ENCODE peak calls at places on chromosomes 12 and 14, in ten cellular contexts. One of them, this sample, is unnamed. For H3K4me1, the result is how much of the 10 kb centered on the place peaks cover.

GRCh38 chr12:121239335-121239678 is 29.4 kb downstream of the P2RX4 start:
- DNase-seq in heart left ventricle: no peak
- DNase-seq in tibial nerve: no peak
- DNase-seq in A673: no peak
- DNase-seq in body of pancreas: no peak
- DNase-seq in testis: no peak
- DNase-seq in PC-3: no peak
- DNase-seq in left lung: no peak
- DNase-seq in PC-9: no peak
- DNase-seq in breast epithelium: no peak
- DNase-seq in this sample: no peak

GRCh38 chr12:128783129-128783574 is 40.6 kb downstream of the SLC15A4 start:
- DNase-seq in breast epithelium: no peak
- DNase-seq in tibial nerve: no peak
- DNase-seq in testis: peak
- DNase-seq in PC-3: no peak
- DNase-seq in left lung: no peak
- DNase-seq in A673: no peak
- DNase-seq in PC-9: no peak
- DNase-seq in body of pancreas: no peak
- DNase-seq in heart left ventricle: no peak
- DNase-seq in this sample: no peak

GRCh38 chr12:107925125-107925524 is 150.6 kb downstream of the ASCL4 start:
- DNase-seq in heart left ventricle: no peak
- DNase-seq in body of pancreas: no peak
- DNase-seq in breast epithelium: no peak
- DNase-seq in A673: no peak
- DNase-seq in PC-3: no peak
- DNase-seq in tibial nerve: no peak
- DNase-seq in PC-9: no peak
- DNase-seq in testis: no peak
- DNase-seq in left lung: no peak
- DNase-seq in this sample: no peak

GRCh38 chr14:80607430-80608200 is 333.9 kb downstream of the CEP128 start:
- DNase-seq in PC-3: no peak
- DNase-seq in testis: no peak
- DNase-seq in heart left ventricle: no peak
- DNase-seq in left lung: no peak
- DNase-seq in A673: peak
- DNase-seq in tibial nerve: no peak
- DNase-seq in breast epithelium: no peak
- DNase-seq in body of pancreas: no peak
- DNase-seq in PC-9: no peak
- DNase-seq in this sample: no peak

GRCh38 chr14:21069388-21070082 is 569 bp upstream of the ARHGEF40 start:
- DNase-seq in PC-3: no peak
- DNase-seq in left lung: no peak
- DNase-seq in heart left ventricle: peak
- DNase-seq in A673: peak
- DNase-seq in tibial nerve: no peak
- DNase-seq in testis: peak
- DNase-seq in PC-9: no peak
- DNase-seq in breast epithelium: no peak
- DNase-seq in body of pancreas: peak
- DNase-seq in this sample: no peak

GRCh38 chr12:128971802-128972201 is 118.5 kb downstream of the GLT1D1 start:
- DNase-seq in breast epithelium: no peak
- DNase-seq in heart left ventricle: no peak
- DNase-seq in left lung: no peak
- DNase-seq in body of pancreas: no peak
- DNase-seq in A673: peak
- DNase-seq in PC-9: no peak
- DNase-seq in testis: no peak
- DNase-seq in tibial nerve: no peak
- DNase-seq in PC-3: no peak
- DNase-seq in this sample: no peak

GRCh38 chr12:99810718-99811593 is 163.4 kb downstream of the GARIN6 start:
- DNase-seq in body of pancreas: peak
- DNase-seq in left lung: no peak
- DNase-seq in breast epithelium: no peak
- DNase-seq in tibial nerve: no peak
- DNase-seq in PC-9: no peak
- DNase-seq in testis: peak
- DNase-seq in PC-3: peak
- DNase-seq in A673: peak
- DNase-seq in heart left ventricle: no peak
- DNase-seq in this sample: no peak

GRCh38 chr12:82124711-82125110 is 233.5 kb downstream of the CCDC59 start:
- DNase-seq in A673: no peak
- DNase-seq in PC-9: no peak
- DNase-seq in heart left ventricle: no peak
- DNase-seq in left lung: no peak
- DNase-seq in testis: no peak
- DNase-seq in tibial nerve: no peak
- DNase-seq in body of pancreas: no peak
- DNase-seq in breast epithelium: no peak
- DNase-seq in PC-3: peak
- DNase-seq in this sample: peak

GRCh38 chr12:26621932-26622331 is 211.1 kb downstream of the ITPR2 start:
- DNase-seq in testis: no peak
- DNase-seq in heart left ventricle: no peak
- DNase-seq in body of pancreas: no peak
- DNase-seq in breast epithelium: no peak
- DNase-seq in tibial nerve: no peak
- DNase-seq in PC-9: no peak
- DNase-seq in PC-3: no peak
- DNase-seq in A673: no peak
- DNase-seq in left lung: no peak
- DNase-seq in this sample: no peak

GRCh38 chr14:90796319-90796718 is 19.9 kb downstream of the TTC7B start:
- DNase-seq in heart left ventricle: no peak
- DNase-seq in tibial nerve: no peak
- DNase-seq in body of pancreas: no peak
- DNase-seq in PC-3: no peak
- DNase-seq in A673: no peak
- DNase-seq in testis: no peak
- DNase-seq in PC-9: no peak
- DNase-seq in breast epithelium: no peak
- DNase-seq in left lung: peak
- DNase-seq in this sample: no peak

GRCh38 chr14:92501891-92502351 is 11.7 kb upstream of the RIN3 start:
- DNase-seq in left lung: no peak
- DNase-seq in PC-3: peak
- DNase-seq in body of pancreas: no peak
- DNase-seq in A673: no peak
- DNase-seq in tibial nerve: no peak
- DNase-seq in heart left ventricle: no peak
- DNase-seq in testis: no peak
- DNase-seq in PC-9: no peak
- DNase-seq in breast epithelium: no peak
- DNase-seq in this sample: no peak

GRCh38 chr12:2169489-2169888 is 116.7 kb downstream of the CACNA1C start:
- DNase-seq in PC-3: no peak
- DNase-seq in left lung: no peak
- DNase-seq in heart left ventricle: no peak
- DNase-seq in testis: no peak
- DNase-seq in A673: no peak
- DNase-seq in breast epithelium: no peak
- DNase-seq in body of pancreas: no peak
- DNase-seq in tibial nerve: no peak
- DNase-seq in PC-9: no peak
- DNase-seq in this sample: no peak

GRCh38 chr12:118103601-118104382 is at the start of gene VSIG10:
- DNase-seq in testis: peak
- DNase-seq in body of pancreas: peak
- DNase-seq in A673: peak
- DNase-seq in PC-3: peak
- DNase-seq in breast epithelium: peak
- DNase-seq in left lung: peak
- DNase-seq in tibial nerve: peak
- DNase-seq in PC-9: peak
- DNase-seq in heart left ventricle: peak
- DNase-seq in this sample: no peak

GRCh38 chr12:57147641-57147944 is 174 bp upstream of the LRP1-AS start:
- DNase-seq in heart left ventricle: no peak
- DNase-seq in PC-3: no peak
- DNase-seq in breast epithelium: no peak
- DNase-seq in tibial nerve: no peak
- DNase-seq in body of pancreas: no peak
- DNase-seq in PC-9: no peak
- DNase-seq in A673: no peak
- DNase-seq in testis: no peak
- DNase-seq in left lung: no peak
- DNase-seq in this sample: no peak

GRCh38 chr12:113236539-113237354 is 15.5 kb downstream of the TPCN1 start:
- DNase-seq in PC-9: no peak
- DNase-seq in heart left ventricle: peak
- DNase-seq in A673: no peak
- DNase-seq in breast epithelium: no peak
- DNase-seq in tibial nerve: no peak
- DNase-seq in body of pancreas: no peak
- DNase-seq in testis: no peak
- DNase-seq in PC-3: no peak
- DNase-seq in left lung: peak
- DNase-seq in this sample: no peak

GRCh38 chr12:113237748-113238147 is 16.5 kb downstream of the TPCN1 start:
- DNase-seq in testis: no peak
- DNase-seq in PC-3: no peak
- DNase-seq in heart left ventricle: no peak
- DNase-seq in tibial nerve: no peak
- DNase-seq in breast epithelium: no peak
- DNase-seq in body of pancreas: no peak
- DNase-seq in left lung: peak
- DNase-seq in PC-9: no peak
- DNase-seq in A673: no peak
- DNase-seq in this sample: no peak

GRCh38 chr12:113234483-113234882 is 13.2 kb downstream of the TPCN1 start:
- DNase-seq in A673: no peak
- DNase-seq in left lung: peak
- DNase-seq in PC-9: no peak
- DNase-seq in breast epithelium: no peak
- DNase-seq in PC-3: no peak
- DNase-seq in testis: no peak
- DNase-seq in tibial nerve: no peak
- DNase-seq in body of pancreas: no peak
- DNase-seq in heart left ventricle: no peak
- DNase-seq in this sample: no peak

GRCh38 chr12:113233967-113234366 is 12.7 kb downstream of the TPCN1 start:
- DNase-seq in heart left ventricle: no peak
- DNase-seq in A673: no peak
- DNase-seq in testis: no peak
- DNase-seq in left lung: peak
- DNase-seq in PC-3: no peak
- DNase-seq in tibial nerve: no peak
- DNase-seq in breast epithelium: no peak
- DNase-seq in body of pancreas: no peak
- DNase-seq in PC-9: no peak
- DNase-seq in this sample: no peak

GRCh38 chr12:113235976-113236375 is 14.7 kb downstream of the TPCN1 start:
- DNase-seq in PC-9: no peak
- DNase-seq in breast epithelium: no peak
- DNase-seq in PC-3: no peak
- DNase-seq in body of pancreas: no peak
- DNase-seq in testis: no peak
- DNase-seq in tibial nerve: no peak
- DNase-seq in left lung: peak
- DNase-seq in heart left ventricle: no peak
- DNase-seq in A673: no peak
- DNase-seq in this sample: no peak
- H3K4me1 ChIP-seq in PC-9: half or more
- H3K4me1 ChIP-seq in breast epithelium: under half
- H3K4me1 ChIP-seq in PC-3: under half
- H3K4me1 ChIP-seq in body of pancreas: under half
- H3K4me1 ChIP-seq in testis: under half
- H3K4me1 ChIP-seq in tibial nerve: under half
- H3K4me1 ChIP-seq in left lung: half or more
- H3K4me1 ChIP-seq in heart left ventricle: half or more
- H3K4me1 ChIP-seq in A673: under half
- H3K4me1 ChIP-seq in this sample: under half

DNA sequence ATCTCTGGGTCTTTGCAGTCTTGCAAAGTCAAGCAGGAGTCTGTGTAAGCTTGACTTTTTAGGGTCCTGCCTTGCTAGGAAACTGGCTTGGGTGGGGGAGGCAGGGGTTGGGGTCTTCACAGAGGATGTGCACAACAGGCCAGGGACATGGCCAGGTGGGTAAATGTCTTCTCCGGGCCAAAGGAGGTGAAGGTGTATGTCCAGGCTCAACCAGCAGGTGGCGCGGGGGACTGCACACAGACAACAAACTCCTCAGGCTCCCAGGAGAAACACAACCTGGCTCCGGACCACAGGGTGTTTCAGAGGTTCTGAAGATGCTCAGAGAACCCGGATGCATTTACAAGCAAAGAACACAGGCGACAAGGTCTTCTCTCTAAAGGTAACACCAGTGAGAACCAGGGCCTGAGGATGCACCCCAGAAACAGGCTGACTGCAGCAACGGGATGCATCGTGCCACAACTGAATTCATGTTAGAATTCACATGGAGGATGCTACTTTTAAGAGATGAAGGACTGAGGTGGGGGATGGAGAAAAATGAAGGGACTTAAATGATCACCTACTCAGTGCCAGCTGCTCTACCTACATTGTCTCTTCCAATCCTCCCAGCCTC is 56.0 kb downstream of the PLEKHG3 start:
- DNase-seq in breast epithelium: no peak
- DNase-seq in left lung: no peak
- DNase-seq in A673: peak
- DNase-seq in tibial nerve: no peak
- DNase-seq in PC-3: peak
- DNase-seq in body of pancreas: peak
- DNase-seq in heart left ventricle: no peak
- DNase-seq in testis: peak
- DNase-seq in PC-9: no peak
- DNase-seq in this sample: peak
- H3K27ac ChIP-seq in breast epithelium: no peak
- H3K27ac ChIP-seq in left lung: no peak
- H3K27ac ChIP-seq in A673: no peak
- H3K27ac ChIP-seq in tibial nerve: no peak
- H3K27ac ChIP-seq in PC-3: no peak
- H3K27ac ChIP-seq in body of pancreas: no peak
- H3K27ac ChIP-seq in heart left ventricle: no peak
- H3K27ac ChIP-seq in testis: no peak
- H3K27ac ChIP-seq in PC-9: no peak
- H3K27ac ChIP-seq in this sample: peak

GRCh38 chr14:75675265-75675960 is 14.4 kb downstream of the TTLL5 start:
- DNase-seq in heart left ventricle: no peak
- DNase-seq in PC-3: peak
- DNase-seq in tibial nerve: no peak
- DNase-seq in breast epithelium: no peak
- DNase-seq in left lung: no peak
- DNase-seq in PC-9: no peak
- DNase-seq in testis: no peak
- DNase-seq in A673: no peak
- DNase-seq in body of pancreas: no peak
- DNase-seq in this sample: peak
- TF ChIP-seq CTCF in heart left ventricle: no peak
- TF ChIP-seq CTCF in PC-3: peak
- TF ChIP-seq CTCF in tibial nerve: no peak
- TF ChIP-seq CTCF in breast epithelium: no peak
- TF ChIP-seq CTCF in left lung: no peak
- TF ChIP-seq CTCF in PC-9: no peak
- TF ChIP-seq CTCF in testis: no peak
- TF ChIP-seq CTCF in A673: peak
- TF ChIP-seq CTCF in body of pancreas: no peak
- TF ChIP-seq CTCF in this sample: peak

GRCh38 chr12:104701756-104702155 is 245.0 kb downstream of the CHST11 start:
- DNase-seq in testis: no peak
- DNase-seq in PC-9: no peak
- DNase-seq in breast epithelium: no peak
- DNase-seq in A673: no peak
- DNase-seq in PC-3: no peak
- DNase-seq in heart left ventricle: no peak
- DNase-seq in left lung: no peak
- DNase-seq in tibial nerve: no peak
- DNase-seq in body of pancreas: peak
- DNase-seq in this sample: no peak
- H3K4me1 ChIP-seq in testis: under half
- H3K4me1 ChIP-seq in PC-9: under half
- H3K4me1 ChIP-seq in breast epithelium: under half
- H3K4me1 ChIP-seq in A673: under half
- H3K4me1 ChIP-seq in PC-3: under half
- H3K4me1 ChIP-seq in heart left ventricle: under half
- H3K4me1 ChIP-seq in left lung: under half
- H3K4me1 ChIP-seq in tibial nerve: under half
- H3K4me1 ChIP-seq in body of pancreas: under half
- H3K4me1 ChIP-seq in this sample: under half

This sample was measured in foreskin keratinocyte.